ENCODE peak calls at places on chromosome 16, in four cellular contexts. F, V, P and G are unnamed samples.

GRCh38 chr16:81415757-81416156 is 28.9 kb upstream of the CMIP start:
- DNase-seq in P (no peak), F (no peak), V (no peak), G (no peak)

GRCh38 chr16:77759821-77760220 is 28.5 kb upstream of the VAT1L start:
- DNase-seq in F (no peak), V (no peak), P (no peak), G (no peak)

GRCh38 chr16:14199624-14200023 is 128.5 kb downstream of the MRTFB start:
- DNase-seq in F (no peak), V (no peak), P (no peak), G (no peak)

GRCh38 chr16:30996324-30996999 is 11.5 kb downstream of the HSD3B7 start:
- DNase-seq in F (no peak), P (peak), V (no peak), G (no peak)

GRCh38 chr16:3509470-3509928 is 8.7 kb downstream of the CLUAP1 start:
- DNase-seq in P (peak), F (peak), V (peak), G (peak)

GRCh38 chr16:78447164-78447563 is 347.7 kb downstream of the WWOX start:
- DNase-seq in P (no peak), V (no peak), F (no peak), G (no peak)

GRCh38 chr16:86604436-86605220 is 26.3 kb downstream of the FOXL1 start:
- DNase-seq in V (no peak), F (peak), P (no peak), G (no peak)

GRCh38 chr16:89721644-89722391 is 481 bp downstream of the ZNF276 start:
- DNase-seq in P (peak), F (no peak), V (no peak), G (peak)

GRCh38 chr16:4862639-4863038 is 15.4 kb downstream of the UBN1 start:
- DNase-seq in P (no peak), V (no peak), F (no peak), G (no peak)

GRCh38 chr16:54446639-54447038 is 160.1 kb upstream of the IRX3 start:
- DNase-seq in V (no peak), F (no peak), P (no peak), G (peak)

GRCh38 chr16:48978501-48978900 is 303.1 kb downstream of the CBLN1 start:
- DNase-seq in F (no peak), V (no peak), P (no peak), G (no peak)

GRCh38 chr16:68399456-68399855 is 48.9 kb downstream of the SMPD3 start:
- DNase-seq in V (no peak), F (no peak), P (peak), G (no peak)

GRCh38 chr16:50611332-50611934 is 63.2 kb downstream of the NKD1 start:
- DNase-seq in F (no peak), P (no peak), V (no peak), G (peak)

GRCh38 chr16:21100447-21100846 is 50.2 kb downstream of the DNAH3 start:
- DNase-seq in V (no peak), P (no peak), F (no peak), G (no peak)

GRCh38 chr16:67936124-67936875 is at the start of gene PSMB10:
- DNase-seq in F (no peak), V (no peak), P (peak), G (peak)

GRCh38 chr16:48965391-48965790 is 316.2 kb downstream of the CBLN1 start:
- DNase-seq in P (no peak), F (no peak), V (no peak), G (no peak)

GRCh38 chr16:12651765-12652531 is 151.7 kb downstream of the CPPED1 start:
- DNase-seq in V (no peak), F (no peak), P (no peak), G (no peak)

GRCh38 chr16:64738321-64738960 is 383.4 kb downstream of the CDH11 start:
- DNase-seq in V (no peak), P (no peak), F (no peak), G (no peak)

GRCh38 chr16:30085820-30086219 is 5.9 kb downstream of the TBX6 start:
- DNase-seq in V (no peak), F (no peak), P (no peak), G (no peak)

GRCh38 chr16:27529962-27530361 is 19.8 kb downstream of the GTF3C1 start:
- DNase-seq in V (no peak), F (no peak), P (no peak), G (no peak)

GRCh38 chr16:1351215-1351581 is 480 bp downstream of the TSR3 start:
- DNase-seq in V (no peak), F (no peak), P (no peak), G (no peak)

GRCh38 chr16:49491736-49492089 is 118.1 kb downstream of the C16orf78 start:
- DNase-seq in F (no peak), P (no peak), V (no peak), G (no peak)

GRCh38 chr16:28980929-28981328 is 3.9 kb upstream of the LAT start:
- DNase-seq in P (no peak), V (no peak), F (no peak), G (no peak)

GRCh38 chr16:21156767-21157467 is 1.6 kb upstream of the LDAF1 start:
- DNase-seq in P (peak), V (no peak), F (peak), G (peak)

GRCh38 chr16:48123104-48123788 is 32.5 kb downstream of the ABCC12 start:
- DNase-seq in V (no peak), P (peak), F (no peak), G (no peak)

GRCh38 chr16:84881702-84882521 is 62.1 kb downstream of the CRISPLD2 start:
- DNase-seq in F (no peak), V (no peak), P (peak), G (no peak)

GRCh38 chr16:84884311-84885023 is 64.7 kb downstream of the CRISPLD2 start:
- DNase-seq in V (no peak), P (peak), F (no peak), G (no peak)

GRCh38 chr16:84885024-84885910 is 65.5 kb downstream of the CRISPLD2 start:
- DNase-seq in F (no peak), V (no peak), P (no peak), G (no peak)

GRCh38 chr16:84886536-84887090 is 66.8 kb downstream of the CRISPLD2 start:
- DNase-seq in P (peak), F (no peak), V (no peak), G (no peak)

DNA sequence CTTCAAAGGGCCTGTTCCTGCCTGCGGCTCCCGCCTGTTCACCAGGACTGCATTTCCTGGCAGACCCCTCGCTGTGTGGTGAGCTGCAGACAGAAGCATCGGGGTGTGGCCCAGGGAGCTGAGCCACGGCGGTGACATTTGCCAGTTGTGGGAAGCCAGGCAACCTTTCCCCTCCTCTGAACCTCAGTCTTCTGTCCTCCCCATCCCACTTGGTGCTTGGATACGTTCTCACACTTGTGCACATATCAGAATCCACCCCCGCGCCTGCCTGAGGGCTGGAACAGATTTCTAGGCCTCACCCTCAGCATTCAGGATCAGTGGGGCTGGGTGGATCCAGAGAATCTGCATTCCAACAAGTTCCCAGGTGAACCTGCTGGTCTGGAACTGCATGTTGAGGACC is 63.5 kb downstream of the CRISPLD2 start:
- DNase-seq in F (no peak), P (no peak), V (no peak), G (no peak)
- TF ChIP-seq SPI1 in F (no peak), P (no peak), V (no peak), G (no peak)

GRCh38 chr16:83794874-83795273 is 12.9 kb upstream of the HSBP1 start:
- DNase-seq in F (no peak), P (no peak), V (no peak), G (no peak)
- TF ChIP-seq SPI1 in F (no peak), P (no peak), V (no peak), G (no peak)

GRCh38 chr16:56241596-56241995 is 50.3 kb downstream of the GNAO1 start:
- DNase-seq in F (no peak), P (no peak), V (no peak), G (no peak)
- TF ChIP-seq SPI1 in F (no peak), P (no peak), V (no peak), G (no peak)

DNA sequence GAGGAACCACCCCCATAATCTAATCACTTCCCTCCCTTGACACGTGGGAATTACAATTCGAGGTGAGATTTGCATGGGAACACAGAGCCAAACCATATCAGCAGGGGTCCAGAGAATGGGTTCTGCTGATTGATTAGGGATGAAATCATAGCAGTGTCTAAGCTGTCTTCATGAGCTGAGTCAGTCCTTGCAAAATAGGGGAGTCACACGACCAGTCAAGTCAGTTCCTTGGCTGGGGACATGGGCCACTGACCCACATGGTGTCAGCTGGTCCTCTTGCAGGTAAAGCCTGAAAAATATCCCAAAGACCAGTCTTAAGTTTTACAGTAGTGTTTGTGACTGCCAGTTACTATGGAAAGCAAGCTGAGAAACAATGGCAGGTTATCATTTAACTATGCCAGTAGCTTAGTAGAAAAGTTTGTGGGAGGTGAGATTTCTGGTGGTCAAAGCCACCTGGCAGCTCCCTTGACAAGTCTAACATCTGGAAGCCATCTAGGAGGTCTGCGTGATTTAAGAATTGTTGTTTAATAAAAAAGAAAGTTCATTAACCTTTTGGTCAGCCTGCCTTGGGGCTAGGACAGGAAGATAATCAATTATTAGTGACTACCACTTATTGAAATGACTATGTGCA is 15.7 kb upstream of the ATF7IP2 start:
- DNase-seq in F (no peak), P (no peak), V (peak), G (no peak)
- TF ChIP-seq SPI1 in F (no peak), P (no peak), V (no peak), G (no peak)

DNA sequence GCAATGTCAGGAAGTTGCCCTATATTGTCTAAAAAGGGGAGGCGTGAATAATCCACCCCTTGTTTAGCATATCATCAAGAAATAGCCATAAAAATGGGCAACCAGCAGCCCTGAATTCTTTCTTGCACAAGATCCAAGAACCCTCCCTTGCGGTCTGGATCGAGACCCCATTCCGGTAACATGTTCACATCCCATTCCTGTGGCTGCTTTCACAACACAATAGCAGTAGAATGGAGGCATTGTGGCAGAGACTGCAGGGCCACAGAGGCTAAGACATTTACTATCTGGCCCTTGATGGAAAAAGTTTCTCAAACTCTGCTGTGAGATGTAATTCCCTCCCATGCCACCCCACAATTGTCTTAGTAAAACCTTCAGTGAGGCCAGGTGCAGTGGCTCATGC is 73.2 kb downstream of the RMI2 start:
- DNase-seq in P (no peak), F (no peak), V (no peak), G (no peak)
- TF ChIP-seq SPI1 in P (no peak), F (no peak), V (no peak), G (no peak)

GRCh38 chr16:22645868-22646267 is 135.2 kb downstream of the NPIPB5 start:
- DNase-seq in V (no peak), F (no peak), P (no peak), G (no peak)

GRCh38 chr16:22648141-22648540 is 137.4 kb downstream of the NPIPB5 start:
- DNase-seq in P (no peak), F (no peak), V (no peak), G (no peak)

GRCh38 chr16:22646948-22647556 is 136.4 kb downstream of the NPIPB5 start:
- DNase-seq in P (peak), F (no peak), V (no peak), G (no peak)

GRCh38 chr16:22652463-22652845 is 141.8 kb downstream of the NPIPB5 start:
- DNase-seq in P (no peak), V (no peak), F (no peak), G (no peak)

GRCh38 chr16:22648941-22649340 is 138.2 kb downstream of the NPIPB5 start:
- DNase-seq in F (no peak), V (no peak), P (no peak), G (no peak)
- TF ChIP-seq SPI1 in F (no peak), V (no peak), P (no peak), G (no peak)